ENCODE peak calls at places on chromosomes 3 and 15, in eight cellular contexts. D, R, S, T, L, Y, B and U are unnamed samples.

GRCh38 chr3:107987036-107987557 is 103.7 kb downstream of the CD47 start:
- DNase-seq in D (peak; percentile 46), R (peak; percentile 84), S (no peak), T (no peak), L (peak; percentile 94), Y (peak; percentile 77), B (no peak), U (peak; percentile 96)

GRCh38 chr3:186598108-186598784 is 14.6 kb upstream of the AHSG start:
- DNase-seq in D (peak; percentile 68), R (no peak), S (no peak), T (no peak), L (no peak), Y (no peak), B (no peak), U (no peak)

GRCh38 chr15:25684521-25685215 is 178.5 kb downstream of the ATP10A start:
- DNase-seq in D (no peak), R (no peak), S (no peak), T (peak; percentile 4), L (peak; percentile 85), Y (no peak), B (no peak), U (no peak)

GRCh38 chr3:38728008-38728407 is 78.5 kb upstream of the SCN5A start:
- DNase-seq in D (no peak), R (no peak), S (no peak), T (no peak), L (no peak), Y (no peak), B (no peak), U (no peak)

GRCh38 chr3:37770938-37771918 is 90.5 kb upstream of the CTDSPL start:
- DNase-seq in D (no peak), R (peak; percentile 64), S (no peak), T (peak; percentile 38), L (no peak), Y (no peak), B (no peak), U (no peak)

GRCh38 chr3:176521531-176522175 is 675.6 kb downstream of the TBL1XR1 start:
- DNase-seq in D (no peak), R (no peak), S (no peak), T (no peak), L (no peak), Y (no peak), B (no peak), U (no peak)

GRCh38 chr3:47421741-47422649 is 41.2 kb downstream of the PTPN23 start:
- DNase-seq in D (no peak), R (peak; percentile 72), S (peak; percentile 86), T (no peak), L (peak; percentile 68), Y (no peak), B (no peak), U (no peak)

GRCh38 chr15:68819451-68820204 is 1.1 kb downstream of the ANP32A start:
- DNase-seq in D (peak; percentile 24), R (peak; percentile 37), S (peak; percentile 88), T (peak; percentile 73), L (peak; percentile 76), Y (no peak), B (no peak), U (no peak)

GRCh38 chr3:144265527-144266100 is 294.0 kb downstream of the DIPK2A start:
- DNase-seq in D (no peak), R (no peak), S (no peak), T (no peak), L (no peak), Y (no peak), B (no peak), U (no peak)

DNA sequence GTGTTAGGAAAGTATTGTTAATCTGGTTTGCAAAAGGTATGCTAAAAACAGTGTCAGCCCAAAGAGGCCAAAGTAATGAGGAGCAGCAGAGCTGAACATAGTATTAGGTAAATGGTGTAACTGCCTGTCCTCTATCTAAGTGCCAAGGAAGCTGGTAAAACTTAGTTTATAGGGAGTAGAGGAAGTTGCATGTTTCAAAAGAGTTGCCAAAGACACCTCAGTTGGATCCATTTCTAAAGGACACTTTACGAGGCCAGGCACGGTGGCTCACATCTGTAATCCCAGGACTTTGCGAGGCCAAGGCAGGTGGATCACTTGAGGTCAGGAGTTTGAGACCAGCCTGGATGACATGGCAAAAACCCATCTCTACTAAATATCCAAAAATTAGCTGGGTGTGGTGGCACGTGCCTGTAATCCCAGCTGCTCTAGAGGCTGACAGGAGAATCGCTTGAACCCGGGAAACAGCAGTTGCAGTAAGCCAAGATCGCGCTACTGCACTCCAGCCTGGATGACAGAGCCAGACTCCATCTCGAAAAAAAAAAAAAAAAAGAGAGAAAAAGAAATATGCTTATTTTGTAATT is 22.6 kb upstream of the PPIB start:
- DNase-seq in D (no peak), R (no peak), S (no peak), T (no peak), L (no peak), Y (no peak), B (no peak), U (no peak)
- TF ChIP-seq POLR2AphosphoS5 in D (no peak), R (no peak), S (no peak), T (no peak), L (no peak), Y (no peak), B (no peak), U (no peak)

DNA sequence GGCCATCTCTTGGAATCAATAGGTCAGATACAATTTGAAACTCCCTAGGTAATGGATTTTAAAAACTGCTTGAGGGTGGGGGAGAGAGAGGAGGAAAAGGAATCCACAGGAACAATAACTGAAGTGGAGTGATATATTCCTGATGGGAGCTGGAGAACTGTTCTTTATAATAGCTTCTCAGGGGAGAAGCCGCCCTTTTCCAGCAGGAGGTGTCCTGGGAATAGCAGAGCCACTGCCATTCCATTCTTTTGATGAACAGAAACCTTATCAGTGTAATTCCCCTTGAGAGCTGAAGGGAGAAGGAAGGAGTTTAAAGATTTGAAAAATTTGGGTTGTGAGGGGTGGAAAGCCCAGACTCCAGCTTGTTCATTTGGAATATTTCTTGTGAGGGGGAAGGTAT is 504.9 kb upstream of the DPH6 start:
- DNase-seq in D (no peak), R (no peak), S (no peak), T (no peak), L (no peak), Y (no peak), B (no peak), U (no peak)
- H3K27ac ChIP-seq in D (no peak overlapping the region), R (no peak overlapping the region), S (no peak overlapping the region), T (no peak overlapping the region), L (no peak overlapping the region), Y (no peak overlapping the region), B (no peak overlapping the region), U (no peak overlapping the region)

GRCh38 chr15:55250392-55250791 is 39.2 kb downstream of the RAB27A start:
- DNase-seq in D (peak; percentile 78), R (no peak), S (no peak), T (no peak), L (no peak), Y (no peak), B (no peak), U (no peak)
- TF ChIP-seq POLR2A in D (no peak), R (no peak), S (no peak), T (no peak), L (no peak), Y (no peak), B (no peak), U (no peak)

GRCh38 chr3:191170097-191170496 is 28.9 kb upstream of the OSTN start:
- DNase-seq in D (no peak), R (no peak), S (no peak), T (no peak), L (no peak), Y (no peak), B (no peak), U (no peak)

GRCh38 chr3:191176038-191176437 is 23.0 kb upstream of the OSTN start:
- DNase-seq in D (no peak), R (no peak), S (no peak), T (no peak), L (no peak), Y (no peak), B (no peak), U (no peak)

GRCh38 chr3:191175102-191175501 is 23.9 kb upstream of the OSTN start:
- DNase-seq in D (no peak), R (no peak), S (no peak), T (no peak), L (no peak), Y (no peak), B (no peak), U (no peak)
- TF ChIP-seq POLR2AphosphoS5 in D (no peak), R (no peak), S (no peak), T (no peak), L (no peak), Y (no peak), B (no peak), U (no peak)

DNA sequence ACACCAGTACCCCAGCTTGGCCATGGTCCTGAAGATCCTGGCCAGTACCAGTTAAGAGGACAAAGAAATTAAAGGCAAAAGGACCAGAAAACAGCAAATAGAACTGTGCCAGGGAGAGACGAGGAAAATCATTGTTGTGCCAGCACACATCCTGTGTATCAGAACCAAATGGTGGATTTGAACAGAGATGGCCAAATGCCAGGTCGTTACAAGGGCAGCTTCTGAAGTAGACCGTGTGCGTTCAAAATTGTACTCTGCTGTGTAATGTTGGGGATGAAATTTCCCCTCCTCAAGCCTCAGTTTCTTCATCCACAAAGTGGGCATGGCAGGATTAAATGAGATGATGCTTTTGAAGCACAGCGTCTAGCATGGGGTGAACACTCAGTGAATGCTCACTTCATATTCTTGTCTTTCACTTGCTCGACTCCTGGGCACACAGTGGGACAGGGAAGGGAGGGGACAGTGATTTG is 43.1 kb upstream of the CTSH start:
- DNase-seq in D (no peak), R (no peak), S (peak; percentile 6), T (no peak), L (no peak), Y (no peak), B (no peak), U (no peak)
- H3K27ac ChIP-seq in D (peak overlapping the region; percentile 94), R (peak overlapping the region; percentile 66), S (peak overlapping the region; percentile 72), T (no peak overlapping the region), L (peak overlapping the region; percentile 79), Y (peak overlapping the region; percentile 85), B (peak overlapping the region; percentile 33), U (peak overlapping the region; percentile 46)

GRCh38 chr15:85582719-85583089 is 202.3 kb downstream of the AKAP13 start:
- DNase-seq in D (no peak), R (peak; percentile 53), S (peak; percentile 91), T (peak; percentile 53), L (peak; percentile 77), Y (no peak), B (peak; percentile 28), U (no peak)
- TF ChIP-seq POLR2A in D (no peak), R (no peak), S (no peak), T (no peak), L (no peak), Y (no peak), B (peak; percentile 81), U (peak; percentile 47)

DNA sequence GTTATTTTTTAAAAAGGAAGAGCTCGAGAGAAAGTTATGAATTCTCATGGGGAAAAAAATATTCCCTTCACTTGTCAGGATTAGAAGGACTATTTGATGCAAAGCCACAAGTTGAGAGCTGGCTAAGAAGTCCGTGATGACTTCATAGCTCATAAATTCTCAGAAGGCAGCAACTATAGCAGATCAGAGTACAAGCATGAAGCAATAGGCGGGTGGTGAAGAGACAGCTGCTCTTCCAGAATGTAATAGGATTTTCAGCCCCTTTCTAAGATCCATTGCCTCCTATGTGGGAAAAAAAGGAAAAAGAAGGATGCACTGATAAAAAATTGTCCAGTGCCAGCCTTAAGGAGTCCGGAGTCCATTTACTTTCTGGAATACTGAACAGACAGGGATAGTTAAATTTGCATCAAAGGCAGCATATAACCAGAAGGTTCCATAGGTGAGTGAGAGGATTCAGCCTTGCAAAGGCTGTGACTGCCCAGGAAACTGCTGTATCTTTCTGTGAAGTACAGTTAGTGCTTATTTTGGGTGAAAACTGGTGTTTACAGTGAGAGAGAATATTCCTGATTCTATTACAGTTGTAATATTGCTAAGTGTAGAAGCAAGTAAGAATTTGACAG is 929.5 kb upstream of the ALCAM start:
- DNase-seq in D (no peak), R (no peak), S (no peak), T (no peak), L (no peak), Y (no peak), B (no peak), U (no peak)
- TF ChIP-seq POLR2AphosphoS5 in D (no peak), R (no peak), S (no peak), T (no peak), L (no peak), Y (no peak), B (no peak), U (no peak)